ENCODE peak calls at places on chromosome 11, in six cellular contexts. O, K, H, L, B and I are unnamed samples.

GRCh38 chr11:122963981-122964380 is 17.7 kb downstream of the BSX start:
- DNase-seq in O (no peak), K (no peak), H (no peak), L (no peak), B (no peak), I (no peak)

GRCh38 chr11:1761110-1761856 is 2.4 kb downstream of the CTSD start:
- DNase-seq in O (no peak), K (peak), H (no peak), L (no peak), B (no peak), I (no peak)

GRCh38 chr11:14973621-14974020 is 1.5 kb upstream of the CALCA start:
- DNase-seq in O (no peak), K (peak), H (no peak), L (no peak), B (no peak), I (peak)

GRCh38 chr11:119650251-119650650 is 78.7 kb downstream of the NECTIN1 start:
- DNase-seq in O (no peak), K (no peak), H (no peak), L (no peak), B (no peak), I (no peak)

GRCh38 chr11:23310276-23310675 is 450.0 kb upstream of the CCDC179 start:
- DNase-seq in O (peak), K (no peak), H (no peak), L (no peak), B (no peak), I (no peak)

GRCh38 chr11:131038597-131038996 is 122.3 kb upstream of the SNX19 start:
- DNase-seq in O (peak), K (no peak), H (no peak), L (no peak), B (no peak), I (no peak)

GRCh38 chr11:109856958-109857357 is 236.2 kb upstream of the ZC3H12C start:
- DNase-seq in O (no peak), K (no peak), H (no peak), L (no peak), B (no peak), I (no peak)

GRCh38 chr11:105298174-105298573 is 158.6 kb upstream of the CARD18 start:
- DNase-seq in O (no peak), K (no peak), H (no peak), L (no peak), B (no peak), I (no peak)

GRCh38 chr11:107705027-107705426 is 6.8 kb downstream of the SLN start:
- DNase-seq in O (peak), K (no peak), H (no peak), L (peak), B (peak), I (no peak)

DNA sequence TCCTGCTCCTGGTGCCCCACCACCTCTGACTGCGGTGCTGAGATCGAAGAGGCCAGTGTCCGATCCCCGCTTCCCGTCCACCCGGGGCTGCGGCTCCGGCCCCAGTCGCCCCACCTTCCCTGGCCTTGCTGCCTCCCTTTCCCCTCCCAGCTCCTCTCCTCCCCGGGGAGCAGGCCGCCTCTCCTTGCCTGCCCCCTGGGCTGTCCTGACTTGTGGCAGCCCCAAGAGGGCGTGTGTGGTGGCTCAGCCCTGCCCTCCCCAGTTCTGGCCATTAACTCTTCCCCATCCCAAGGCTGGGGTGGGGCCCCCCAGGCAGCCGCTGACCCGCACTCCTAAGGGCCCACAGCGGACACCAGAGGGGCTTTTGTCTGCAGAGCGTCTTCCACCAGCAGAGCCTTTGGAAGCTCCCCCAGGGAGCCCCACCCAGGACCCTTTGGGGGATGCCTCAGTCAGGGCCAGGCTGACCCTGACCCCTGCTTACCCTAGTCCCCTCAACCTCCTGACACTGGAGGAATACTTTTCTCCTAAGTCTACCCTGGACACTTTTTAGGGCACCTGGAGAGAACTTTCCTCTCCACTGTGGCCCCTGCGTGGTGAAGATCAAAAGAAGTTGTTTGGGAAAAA is 16.7 kb downstream of the RTN4RL2 start:
- DNase-seq in O (peak), K (peak), H (peak), L (no peak), B (no peak), I (no peak)
- TF ChIP-seq CTCF in O (peak), K (peak), H (no peak), L (peak), B (peak), I (peak)

DNA sequence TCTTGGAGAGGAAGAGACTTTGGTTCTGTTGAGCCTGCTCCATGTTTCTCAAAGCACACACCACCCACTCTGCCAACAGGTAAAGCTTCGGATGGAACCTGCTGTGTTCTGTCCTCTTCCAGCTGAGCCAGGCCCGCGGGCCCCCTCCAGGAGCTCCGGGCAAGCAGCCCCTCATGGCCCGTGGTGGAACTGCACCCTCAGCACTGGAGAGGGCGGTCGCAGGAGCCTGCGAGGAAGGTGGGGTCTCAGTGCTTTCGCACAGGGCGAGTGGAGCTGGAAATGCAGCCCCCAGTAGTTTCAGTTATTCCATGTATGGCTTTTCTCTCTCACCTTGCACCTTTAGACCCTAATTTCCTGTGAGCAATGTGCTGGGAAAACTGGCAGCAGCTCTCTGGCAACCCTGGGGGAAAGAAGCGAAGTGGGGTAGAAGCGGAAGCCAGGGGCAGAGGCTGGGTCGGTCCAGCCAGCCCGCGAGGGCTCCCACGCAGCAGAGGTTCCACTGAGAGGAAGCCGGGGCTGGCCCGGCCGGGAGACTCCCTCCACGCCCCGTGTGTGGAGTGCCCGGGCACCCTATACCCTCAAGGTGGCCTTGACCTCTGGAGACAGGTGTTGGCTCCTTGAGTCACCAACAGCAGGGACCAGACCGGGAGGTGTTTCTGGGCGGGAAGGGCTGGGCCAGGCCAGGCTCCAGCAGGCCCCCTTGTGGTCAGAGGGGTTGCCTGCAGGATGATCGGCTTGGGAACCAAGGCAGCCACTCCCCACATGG is 119.9 kb upstream of the TMEM45B start:
- DNase-seq in O (no peak), K (peak), H (peak), L (no peak), B (no peak), I (peak)
- TF ChIP-seq CTCF in O (peak), K (peak), H (no peak), L (peak), B (peak), I (peak)

GRCh38 chr11:88434333-88434976 is 96.9 kb upstream of the CTSC start:
- DNase-seq in O (no peak), K (no peak), H (no peak), L (no peak), B (no peak), I (no peak)
- TF ChIP-seq CTCF in O (no peak), K (no peak), H (no peak), L (no peak), B (no peak), I (no peak)

DNA sequence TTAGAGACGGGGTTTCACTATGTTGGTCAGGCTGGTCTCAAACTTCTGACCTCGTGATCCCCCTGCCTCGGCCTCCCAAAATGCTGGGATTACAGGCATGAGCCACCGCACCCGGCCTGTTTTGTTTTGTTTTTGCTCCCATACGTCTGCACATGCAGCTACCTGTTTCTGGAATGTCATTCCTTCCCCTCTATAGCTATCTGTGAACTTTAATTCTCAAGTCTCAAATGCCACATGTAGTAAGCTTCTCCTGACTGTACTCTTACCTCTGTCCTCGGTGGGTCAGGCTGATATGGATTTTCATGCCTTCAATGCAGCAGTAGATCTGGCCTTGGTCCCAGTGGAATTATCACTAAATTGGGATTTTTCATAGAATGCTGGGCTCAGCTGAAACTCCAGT is 12.4 kb upstream of the SWAP70 start:
- DNase-seq in O (no peak), K (no peak), H (no peak), L (no peak), B (no peak), I (no peak)
- TF ChIP-seq CTCF in O (no peak), K (no peak), H (no peak), L (no peak), B (no peak), I (no peak)

GRCh38 chr11:129694538-129694937 is 121.1 kb upstream of the TMEM45B start:
- DNase-seq in O (no peak), K (no peak), H (no peak), L (no peak), B (no peak), I (no peak)
- TF ChIP-seq CTCF in O (no peak), K (no peak), H (no peak), L (no peak), B (peak), I (peak)

GRCh38 chr11:43579171-43579918 is 101.2 kb upstream of the HSD17B12 start:
- DNase-seq in O (no peak), K (peak), H (no peak), L (no peak), B (no peak), I (no peak)
- TF ChIP-seq CTCF in O (peak), K (no peak), H (no peak), L (peak), B (peak), I (peak)

GRCh38 chr11:60767388-60767811 is 10.7 kb downstream of the MS4A15 start:
- DNase-seq in O (no peak), K (no peak), H (no peak), L (no peak), B (no peak), I (peak)
- TF ChIP-seq CTCF in O (peak), K (no peak), H (no peak), L (peak), B (peak), I (peak)